ENCODE peak calls at places on chromosomes 7 and 10, in six cellular contexts. One of them, this sample, is unnamed.

GRCh38 chr10:132182591-132182990 is 4.2 kb upstream of the DPYSL4 start:
- DNase-seq in coronary artery: no peak
- DNase-seq in kidney epithelial cell: no peak
- DNase-seq in HT-29: no peak
- DNase-seq in AG04450: no peak
- DNase-seq in NCI-H345: no peak
- DNase-seq in this sample: no peak

GRCh38 chr10:106652279-106652678 is 512.2 kb downstream of the SORCS1 start:
- DNase-seq in coronary artery: no peak
- DNase-seq in kidney epithelial cell: no peak
- DNase-seq in HT-29: no peak
- DNase-seq in AG04450: no peak
- DNase-seq in NCI-H345: no peak
- DNase-seq in this sample: no peak

GRCh38 chr10:90919683-90920574 is 958 bp downstream of the ANKRD1 start:
- DNase-seq in coronary artery: no peak
- DNase-seq in kidney epithelial cell: no peak
- DNase-seq in HT-29: no peak
- DNase-seq in AG04450: no peak
- DNase-seq in NCI-H345: no peak
- DNase-seq in this sample: no peak

GRCh38 chr7:84549409-84549808 is 354.8 kb upstream of the SEMA3A start:
- DNase-seq in coronary artery: no peak
- DNase-seq in kidney epithelial cell: no peak
- DNase-seq in HT-29: no peak
- DNase-seq in AG04450: no peak
- DNase-seq in NCI-H345: no peak
- DNase-seq in this sample: no peak

GRCh38 chr10:118488710-118489497 is 106.5 kb downstream of the PRLHR start:
- DNase-seq in coronary artery: no peak
- DNase-seq in kidney epithelial cell: no peak
- DNase-seq in HT-29: no peak
- DNase-seq in AG04450: no peak
- DNase-seq in NCI-H345: no peak
- DNase-seq in this sample: no peak

GRCh38 chr7:45080265-45080957 is 8.4 kb downstream of the NACAD start:
- DNase-seq in coronary artery: no peak
- DNase-seq in kidney epithelial cell: no peak
- DNase-seq in HT-29: peak; percentile 26
- DNase-seq in AG04450: no peak
- DNase-seq in NCI-H345: no peak
- DNase-seq in this sample: no peak

GRCh38 chr10:125882596-125882995 is 1.5 kb upstream of the DHX32 start:
- DNase-seq in coronary artery: no peak
- DNase-seq in kidney epithelial cell: no peak
- DNase-seq in HT-29: no peak
- DNase-seq in AG04450: no peak
- DNase-seq in NCI-H345: no peak
- DNase-seq in this sample: no peak

GRCh38 chr7:16395121-16395520 is 26.2 kb downstream of the CRPPA start:
- DNase-seq in coronary artery: no peak
- DNase-seq in kidney epithelial cell: no peak
- DNase-seq in HT-29: no peak
- DNase-seq in AG04450: no peak
- DNase-seq in NCI-H345: no peak
- DNase-seq in this sample: no peak

GRCh38 chr7:35485436-35485835 is 209.5 kb downstream of the HERPUD2 start:
- DNase-seq in coronary artery: no peak
- DNase-seq in kidney epithelial cell: no peak
- DNase-seq in HT-29: no peak
- DNase-seq in AG04450: no peak
- DNase-seq in NCI-H345: no peak
- DNase-seq in this sample: no peak

GRCh38 chr10:67959839-67960476 is 75.5 kb downstream of the SIRT1 start:
- DNase-seq in coronary artery: no peak
- DNase-seq in kidney epithelial cell: no peak
- DNase-seq in HT-29: no peak
- DNase-seq in AG04450: no peak
- DNase-seq in NCI-H345: no peak
- DNase-seq in this sample: no peak

GRCh38 chr10:34615770-34616169 is 199.3 kb downstream of the PARD3 start:
- DNase-seq in coronary artery: no peak
- DNase-seq in kidney epithelial cell: no peak
- DNase-seq in HT-29: no peak
- DNase-seq in AG04450: no peak
- DNase-seq in NCI-H345: no peak
- DNase-seq in this sample: no peak

GRCh38 chr7:155348806-155349205 is 51.1 kb downstream of the INSIG1 start:
- DNase-seq in coronary artery: no peak
- DNase-seq in kidney epithelial cell: no peak
- DNase-seq in HT-29: no peak
- DNase-seq in AG04450: no peak
- DNase-seq in NCI-H345: no peak
- DNase-seq in this sample: no peak

GRCh38 chr10:96758423-96758822 is 38.1 kb upstream of the PIK3AP1 start:
- DNase-seq in coronary artery: no peak
- DNase-seq in kidney epithelial cell: no peak
- DNase-seq in HT-29: no peak
- DNase-seq in AG04450: no peak
- DNase-seq in NCI-H345: no peak
- DNase-seq in this sample: no peak

GRCh38 chr7:37289781-37290180 is 158.9 kb downstream of the ELMO1 start:
- DNase-seq in coronary artery: no peak
- DNase-seq in kidney epithelial cell: no peak
- DNase-seq in HT-29: no peak
- DNase-seq in AG04450: no peak
- DNase-seq in NCI-H345: no peak
- DNase-seq in this sample: no peak

GRCh38 chr10:95660283-95660682 is 3.8 kb upstream of the ALDH18A1 start:
- DNase-seq in coronary artery: no peak
- DNase-seq in kidney epithelial cell: peak; percentile 68
- DNase-seq in HT-29: no peak
- DNase-seq in AG04450: no peak
- DNase-seq in NCI-H345: no peak
- DNase-seq in this sample: no peak

GRCh38 chr10:122143238-122143841 is 127.8 kb upstream of the BTBD16 start:
- DNase-seq in coronary artery: no peak
- DNase-seq in kidney epithelial cell: no peak
- DNase-seq in HT-29: peak; percentile 71
- DNase-seq in AG04450: no peak
- DNase-seq in NCI-H345: peak; percentile 20
- DNase-seq in this sample: no peak

GRCh38 chr10:109343293-109343692 is 580.0 kb downstream of the XPNPEP1 start:
- DNase-seq in coronary artery: no peak
- DNase-seq in kidney epithelial cell: peak; percentile 84
- DNase-seq in HT-29: no peak
- DNase-seq in AG04450: peak; percentile 63
- DNase-seq in NCI-H345: no peak
- DNase-seq in this sample: no peak

GRCh38 chr7:86644282-86645173 is 819 bp downstream of the GRM3 start:
- DNase-seq in coronary artery: no peak
- DNase-seq in kidney epithelial cell: no peak
- DNase-seq in HT-29: no peak
- DNase-seq in AG04450: no peak
- DNase-seq in NCI-H345: no peak
- DNase-seq in this sample: no peak

GRCh38 chr7:45574521-45575500 is 643 bp downstream of the ADCY1 start:
- DNase-seq in coronary artery: peak; percentile 63
- DNase-seq in kidney epithelial cell: no peak
- DNase-seq in HT-29: no peak
- DNase-seq in AG04450: no peak
- DNase-seq in NCI-H345: peak; percentile 42
- DNase-seq in this sample: no peak

This sample was measured in type B pancreatic cell.